ENCODE peak calls at places on chromosomes 12 and 14, in ten cellular contexts. H is NCI-H2029 treated with DMSO at 0.1 percent for 48 hours; D is COR-L47; K is CD4-positive, alpha-beta T cell; C is adipocyte; R is WERI-Rb-1; P is cardiac fibroblast; T is T-helper 2 cell treated with Interferon-gamma antibody and Interleukin-4, amounts not matched to agents 5 μg/mL and 100 μg/mL, for 36 hours; Q is activated T-helper 9 cell treated with anti-CD3 and anti-CD28 coated beads, Interleukin-2, amount 50 U/mL, for 16 hours; O is dorsolateral prefrontal cortex. S is an unnamed sample.

GRCh38 chr14:24367506-24368214 is at the start of gene NFATC4:
- DNase-seq in O (peak), R (peak), C (peak), P (peak), H (peak), Q (no peak), T (no peak), K (no peak), D (peak), S (peak)

GRCh38 chr12:104602901-104603300 is 146.2 kb downstream of the CHST11 start:
- DNase-seq in O (no peak), P (no peak), D (no peak), C (no peak), K (no peak), R (no peak), T (no peak), Q (no peak), H (no peak), S (peak)

GRCh38 chr12:84134797-84135366 is 777.7 kb downstream of the SLC6A15 start:
- DNase-seq in Q (no peak), P (no peak), H (no peak), T (no peak), D (no peak), O (no peak), R (no peak), K (no peak), C (no peak), S (no peak)

GRCh38 chr12:10623131-10623530 is 9.7 kb upstream of the MAGOHB start:
- DNase-seq in D (no peak), H (no peak), Q (no peak), T (no peak), R (no peak), C (no peak), O (no peak), P (no peak), K (no peak), S (no peak)

GRCh38 chr12:34287986-34288962 is 266.0 kb downstream of the ALG10 start:
- DNase-seq in D (no peak), O (no peak), K (peak), T (no peak), P (no peak), R (no peak), Q (no peak), C (no peak), H (no peak), S (no peak)

GRCh38 chr12:104596128-104596799 is 139.5 kb downstream of the CHST11 start:
- DNase-seq in K (no peak), C (peak), T (no peak), P (peak), Q (no peak), H (no peak), D (no peak), R (no peak), O (peak), S (peak)

GRCh38 chr12:32379667-32380066 is 19.7 kb upstream of the FGD4 start:
- DNase-seq in O (no peak), D (no peak), P (no peak), R (no peak), T (no peak), K (no peak), H (no peak), C (no peak), Q (no peak), S (no peak)

GRCh38 chr12:101074940-101075680 is 134.9 kb downstream of the SLC5A8 start:
- DNase-seq in H (no peak), O (no peak), K (no peak), T (no peak), Q (no peak), R (no peak), P (no peak), D (no peak), C (no peak), S (peak)